ENCODE peak calls at places on chromosomes 16 and 17, in eight cellular contexts. F is transverse colon, D is gastrocnemius medialis, A is K562, B is stomach, T is tibial nerve, K is vagina, Q is adrenal gland. E is an unnamed sample.

GRCh38 chr16:81526935-81527334 is 82.3 kb downstream of the CMIP start:
- DNase-seq in F (no peak), D (no peak), A (peak), B (no peak), T (no peak), K (no peak), Q (no peak), E (peak)

GRCh38 chr17:41651625-41652460 is 27.5 kb upstream of the KRT17 start:
- DNase-seq in F (peak), D (no peak), A (no peak), B (peak), T (no peak), K (no peak), Q (no peak), E (no peak)

GRCh38 chr17:12985431-12986285 is 32.2 kb downstream of the ELAC2 start:
- DNase-seq in F (no peak), D (no peak), A (no peak), B (no peak), T (peak), K (no peak), Q (no peak), E (no peak)

GRCh38 chr17:48093341-48094045 is 7.8 kb downstream of the CBX1 start:
- DNase-seq in F (peak), D (no peak), A (no peak), B (no peak), T (no peak), K (no peak), Q (no peak), E (no peak)

GRCh38 chr16:3158014-3158497 is 23.2 kb downstream of the ZNF213 start:
- DNase-seq in F (no peak), D (no peak), A (no peak), B (no peak), T (no peak), K (no peak), Q (no peak), E (no peak)

GRCh38 chr16:67244387-67245188 is 2.7 kb downstream of the FHOD1 start:
- DNase-seq in F (peak), D (peak), A (no peak), B (peak), T (peak), K (no peak), Q (peak), E (peak)

GRCh38 chr16:85158702-85159225 is 46.5 kb upstream of the CIBAR2 start:
- DNase-seq in F (no peak), D (no peak), A (no peak), B (no peak), T (no peak), K (no peak), Q (no peak), E (no peak)

GRCh38 chr16:81700780-81701165 is 78.3 kb upstream of the PLCG2 start:
- DNase-seq in F (no peak), D (no peak), A (no peak), B (no peak), T (no peak), K (no peak), Q (no peak), E (no peak)

GRCh38 chr16:19393226-19394074 is 24.2 kb upstream of the TMC5 start:
- DNase-seq in F (peak), D (no peak), A (no peak), B (peak), T (no peak), K (no peak), Q (no peak), E (peak)

GRCh38 chr17:74008196-74008595 is 195.3 kb upstream of the RPL38 start:
- DNase-seq in F (peak), D (no peak), A (no peak), B (no peak), T (no peak), K (no peak), Q (no peak), E (no peak)

GRCh38 chr17:57035971-57036481 is 49.0 kb upstream of the AKAP1 start:
- DNase-seq in F (peak), D (no peak), A (no peak), B (peak), T (no peak), K (no peak), Q (no peak), E (no peak)

GRCh38 chr17:81711814-81712467 is at the start of gene SLC25A10:
- DNase-seq in F (peak), D (peak), A (peak), B (peak), T (peak), K (no peak), Q (peak), E (peak)

GRCh38 chr17:20279631-20280030 is 187.7 kb downstream of the LGALS9B start:
- DNase-seq in F (no peak), D (no peak), A (no peak), B (no peak), T (no peak), K (no peak), Q (no peak), E (no peak)

GRCh38 chr17:76723812-76724211 is 2.6 kb downstream of the JMJD6 start:
- DNase-seq in F (no peak), D (no peak), A (no peak), B (no peak), T (no peak), K (no peak), Q (no peak), E (no peak)

GRCh38 chr16:404971-405486 is 3.3 kb downstream of the DECR2 start:
- DNase-seq in F (no peak), D (no peak), A (no peak), B (no peak), T (no peak), K (no peak), Q (no peak), E (no peak)

GRCh38 chr17:75486151-75486550 is 29.2 kb downstream of the CASKIN2 start:
- DNase-seq in F (no peak), D (no peak), A (no peak), B (no peak), T (no peak), K (no peak), Q (no peak), E (no peak)

GRCh38 chr16:12899529-12900168 is 1.7 kb upstream of the SHISA9 start:
- DNase-seq in F (no peak), D (no peak), A (no peak), B (peak), T (no peak), K (no peak), Q (no peak), E (no peak)

GRCh38 chr17:41740506-41740905 is 6.1 kb upstream of the HAP1 start:
- DNase-seq in F (no peak), D (no peak), A (no peak), B (no peak), T (no peak), K (no peak), Q (no peak), E (no peak)

GRCh38 chr16:85750827-85751641 is at the start of gene C16orf74:
- DNase-seq in F (peak), D (no peak), A (peak), B (peak), T (no peak), K (no peak), Q (peak), E (peak)

GRCh38 chr17:31825961-31826691 is 32.9 kb downstream of the COPRS start:
- DNase-seq in F (no peak), D (peak), A (no peak), B (no peak), T (no peak), K (no peak), Q (no peak), E (no peak)

GRCh38 chr16:49601541-49601940 is 227.9 kb downstream of the C16orf78 start:
- DNase-seq in F (no peak), D (no peak), A (no peak), B (peak), T (no peak), K (peak), Q (no peak), E (no peak)

GRCh38 chr17:77476920-77477805 is 336.4 kb downstream of the SEC14L1 start:
- DNase-seq in F (peak), D (peak), A (no peak), B (peak), T (peak), K (no peak), Q (peak), E (no peak)

GRCh38 chr17:81566461-81567126 is 14.4 kb upstream of the FAAP100 start:
- DNase-seq in F (peak), D (peak), A (no peak), B (peak), T (peak), K (no peak), Q (peak), E (no peak)

DNA sequence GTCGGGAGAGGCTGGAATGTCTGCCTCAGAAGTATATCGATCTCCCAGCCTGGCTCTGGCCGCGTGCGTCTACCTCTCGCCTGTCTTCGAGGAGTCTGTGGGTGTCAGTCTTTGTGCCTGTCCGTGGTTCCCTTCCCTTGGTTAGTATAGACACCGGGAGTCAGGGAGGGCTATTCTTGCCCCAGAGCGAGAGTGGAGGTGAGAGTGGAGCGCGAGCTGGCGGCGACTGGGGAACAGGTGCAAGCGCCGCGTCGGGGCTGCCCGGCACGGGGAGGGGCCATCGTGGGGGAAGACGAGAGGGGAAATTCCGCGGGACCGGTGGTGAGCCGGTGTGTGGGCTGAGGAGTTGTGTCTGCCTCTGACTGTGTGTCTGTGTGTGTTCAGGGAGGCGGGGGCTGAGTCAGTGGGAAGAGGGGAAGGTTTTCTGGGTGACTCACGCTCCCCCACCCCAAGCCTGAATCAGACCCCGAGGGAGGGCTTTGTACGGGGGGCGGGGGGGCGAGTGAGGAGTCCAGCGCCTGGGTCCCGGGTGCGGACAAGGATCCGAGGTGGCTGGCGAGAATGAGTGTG is 8.4 kb downstream of the KDM6B start:
- DNase-seq in F (peak), D (peak), A (peak), B (peak), T (peak), K (no peak), Q (peak), E (peak)
- TF ChIP-seq POLR2A in F (peak), D (no peak), A (peak), B (no peak), T (no peak), K (no peak), Q (peak), E (peak)

DNA sequence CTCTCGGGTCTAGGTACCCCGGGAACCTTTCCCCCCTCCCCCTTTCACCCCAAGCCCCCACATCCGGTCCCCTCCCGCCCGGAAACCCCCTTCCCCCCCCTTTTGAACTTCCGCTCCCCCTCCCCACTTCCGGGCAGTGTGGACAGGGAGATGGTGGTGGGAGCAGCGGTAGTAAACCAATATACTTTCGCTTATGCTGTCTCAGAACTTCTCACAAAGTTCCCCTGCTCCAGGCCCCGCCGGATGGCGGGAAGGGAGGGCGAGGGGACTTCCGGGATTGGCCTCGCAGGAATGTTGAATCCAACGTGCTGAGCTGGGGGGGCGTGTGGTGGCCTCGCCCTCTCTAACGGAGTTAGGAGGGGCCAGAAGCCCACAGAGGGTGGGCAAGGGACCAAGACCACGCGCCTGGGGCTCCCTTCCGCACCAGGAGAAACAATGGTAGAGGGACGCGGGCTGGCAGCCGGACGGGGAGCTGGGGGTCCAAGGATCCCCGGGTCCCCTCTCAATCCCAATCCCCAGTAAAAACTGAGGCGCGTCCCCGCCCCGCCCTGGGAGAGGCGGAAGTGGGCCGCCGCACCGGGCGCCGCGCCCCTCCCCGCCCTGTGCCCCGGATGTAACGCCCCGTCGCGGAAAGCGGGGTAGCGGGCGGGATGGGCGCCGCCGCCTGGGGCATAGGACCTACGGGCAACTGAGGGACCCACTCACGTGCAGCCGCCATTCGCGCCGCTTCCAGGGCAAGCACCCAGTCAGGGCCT is 742 bp downstream of the PFN1 start:
- DNase-seq in F (peak), D (peak), A (peak), B (peak), T (no peak), K (no peak), Q (peak), E (peak)
- TF ChIP-seq POLR2A in F (no peak), D (no peak), A (no peak), B (no peak), T (no peak), K (peak), Q (no peak), E (no peak)

GRCh38 chr16:46973457-46974324 is at the start of gene DNAJA2:
- DNase-seq in F (peak), D (peak), A (peak), B (peak), T (peak), K (no peak), Q (peak), E (peak)

GRCh38 chr16:46975908-46976470 is 2.5 kb upstream of the DNAJA2 start:
- DNase-seq in F (no peak), D (no peak), A (no peak), B (no peak), T (no peak), K (no peak), Q (no peak), E (no peak)

GRCh38 chr16:46975165-46975564 is 1.7 kb upstream of the DNAJA2 start:
- DNase-seq in F (no peak), D (no peak), A (no peak), B (no peak), T (no peak), K (no peak), Q (no peak), E (no peak)

GRCh38 chr16:46972971-46973456 is 460 bp downstream of the DNAJA2 start:
- DNase-seq in F (peak), D (peak), A (peak), B (peak), T (no peak), K (no peak), Q (peak), E (peak)

DNA sequence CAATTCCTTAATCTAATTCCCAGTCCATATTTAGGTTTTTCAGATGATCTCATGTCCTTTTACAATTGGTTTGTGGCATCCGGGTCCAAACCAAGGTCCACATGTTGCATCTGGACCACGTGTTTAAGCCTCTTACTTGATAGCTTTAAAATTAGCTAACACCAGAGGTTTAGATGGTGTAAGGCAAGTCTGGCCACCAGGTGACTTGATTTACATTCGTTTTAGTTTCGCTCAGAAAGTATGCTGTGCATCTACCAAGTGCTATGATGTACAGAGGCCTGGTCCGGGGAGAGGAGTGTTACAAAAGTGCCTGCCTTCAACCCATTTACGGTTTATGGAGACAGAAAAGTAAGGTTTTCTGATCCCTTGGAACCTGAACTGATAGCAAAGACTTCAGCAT is 878 bp upstream of the DNAJA2 start:
- DNase-seq in F (no peak), D (no peak), A (peak), B (no peak), T (peak), K (no peak), Q (no peak), E (peak)
- TF ChIP-seq POLR2A in F (no peak), D (no peak), A (no peak), B (no peak), T (no peak), K (no peak), Q (no peak), E (no peak)

GRCh38 chr16:77833906-77834599 is 45.7 kb downstream of the VAT1L start:
- DNase-seq in F (no peak), D (no peak), A (no peak), B (no peak), T (no peak), K (no peak), Q (no peak), E (no peak)
- TF ChIP-seq POLR2A in F (no peak), D (no peak), A (no peak), B (no peak), T (no peak), K (no peak), Q (no peak), E (no peak)

DNA sequence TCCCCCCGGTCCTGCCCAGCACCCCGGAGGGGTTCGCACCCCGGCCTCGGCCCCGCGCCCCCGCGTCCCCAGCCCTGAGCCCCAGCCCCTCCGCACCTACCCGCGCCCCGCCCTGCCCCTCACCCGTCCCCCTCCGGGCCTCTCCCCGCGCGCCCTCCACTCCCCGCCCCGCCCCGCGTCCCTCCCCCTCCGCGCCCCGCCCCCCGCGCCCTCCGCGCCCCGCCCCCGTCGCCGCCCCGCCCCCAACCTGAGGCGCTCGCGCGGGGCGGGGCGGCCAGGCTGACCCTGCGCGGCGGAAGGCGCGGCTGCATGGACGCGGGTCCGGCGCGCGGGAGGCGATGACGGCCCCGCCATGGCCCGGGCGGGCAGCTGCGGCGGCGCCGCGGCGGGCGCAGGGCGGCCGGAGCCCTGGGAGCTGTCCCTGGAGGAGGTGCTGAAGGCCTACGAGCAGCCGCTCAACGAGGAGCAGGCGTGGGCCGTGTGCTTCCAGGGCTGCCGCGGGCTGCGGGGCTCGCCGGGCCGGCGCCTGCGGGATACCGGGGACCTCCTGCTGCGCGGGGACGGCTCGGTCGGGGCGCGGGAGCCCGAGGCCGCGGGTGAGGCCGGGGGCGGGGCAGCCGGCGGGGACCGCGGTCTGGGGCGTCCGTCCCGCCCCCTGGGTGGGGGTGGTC is at the start of gene SPIRE2:
- DNase-seq in F (peak), D (peak), A (peak), B (peak), T (peak), K (no peak), Q (peak), E (peak)
- TF ChIP-seq POLR2A in F (no peak), D (no peak), A (no peak), B (no peak), T (no peak), K (no peak), Q (no peak), E (no peak)

E was measured in erythroblast.